ENCODE peak calls at places on chromosomes 11 and 22, in seven cellular contexts. One of them, this sample, is unnamed.

GRCh38 chr11:13891911-13892310 is 70.6 kb upstream of the SPON1 start:
- DNase-seq in HEK293T: no peak
- DNase-seq in NCI-H526 treated with DMSO at 0.1 percent for 48 hours: no peak
- DNase-seq in central memory CD4-positive, alpha-beta T cell: no peak
- DNase-seq in PC-9: no peak
- DNase-seq in fibroblast of the aortic adventitia: no peak
- DNase-seq in KBM-7: no peak
- DNase-seq in this sample: no peak

GRCh38 chr11:111694851-111695250 is 71.3 kb downstream of the PPP2R1B start:
- DNase-seq in KBM-7: no peak
- DNase-seq in fibroblast of the aortic adventitia: peak
- DNase-seq in PC-9: no peak
- DNase-seq in NCI-H526 treated with DMSO at 0.1 percent for 48 hours: no peak
- DNase-seq in central memory CD4-positive, alpha-beta T cell: no peak
- DNase-seq in HEK293T: peak
- DNase-seq in this sample: peak

GRCh38 chr22:41915035-41915782 is at the start of gene SHISA8:
- DNase-seq in central memory CD4-positive, alpha-beta T cell: peak
- DNase-seq in NCI-H526 treated with DMSO at 0.1 percent for 48 hours: no peak
- DNase-seq in PC-9: no peak
- DNase-seq in fibroblast of the aortic adventitia: no peak
- DNase-seq in HEK293T: peak
- DNase-seq in KBM-7: no peak
- DNase-seq in this sample: no peak

GRCh38 chr11:97979741-97980140 is 1041.0 kb upstream of the CNTN5 start:
- DNase-seq in PC-9: no peak
- DNase-seq in KBM-7: no peak
- DNase-seq in central memory CD4-positive, alpha-beta T cell: no peak
- DNase-seq in NCI-H526 treated with DMSO at 0.1 percent for 48 hours: no peak
- DNase-seq in HEK293T: no peak
- DNase-seq in fibroblast of the aortic adventitia: no peak
- DNase-seq in this sample: no peak

GRCh38 chr11:67119577-67120391 is 721 bp downstream of the KDM2A start:
- DNase-seq in HEK293T: peak
- DNase-seq in NCI-H526 treated with DMSO at 0.1 percent for 48 hours: peak
- DNase-seq in PC-9: no peak
- DNase-seq in KBM-7: peak
- DNase-seq in fibroblast of the aortic adventitia: no peak
- DNase-seq in central memory CD4-positive, alpha-beta T cell: peak
- DNase-seq in this sample: no peak

GRCh38 chr11:31769241-31769640 is 41.9 kb downstream of the PAX6 start:
- DNase-seq in KBM-7: no peak
- DNase-seq in NCI-H526 treated with DMSO at 0.1 percent for 48 hours: no peak
- DNase-seq in PC-9: no peak
- DNase-seq in fibroblast of the aortic adventitia: no peak
- DNase-seq in central memory CD4-positive, alpha-beta T cell: no peak
- DNase-seq in HEK293T: no peak
- DNase-seq in this sample: no peak

GRCh38 chr11:113447621-113448310 is 27.4 kb downstream of the DRD2 start:
- DNase-seq in PC-9: no peak
- DNase-seq in HEK293T: no peak
- DNase-seq in central memory CD4-positive, alpha-beta T cell: no peak
- DNase-seq in NCI-H526 treated with DMSO at 0.1 percent for 48 hours: no peak
- DNase-seq in KBM-7: no peak
- DNase-seq in fibroblast of the aortic adventitia: peak
- DNase-seq in this sample: no peak

GRCh38 chr22:26172389-26172990 is 3.2 kb downstream of the SEZ6L start:
- DNase-seq in KBM-7: peak
- DNase-seq in PC-9: no peak
- DNase-seq in NCI-H526 treated with DMSO at 0.1 percent for 48 hours: peak
- DNase-seq in HEK293T: peak
- DNase-seq in central memory CD4-positive, alpha-beta T cell: no peak
- DNase-seq in fibroblast of the aortic adventitia: peak
- DNase-seq in this sample: peak

GRCh38 chr11:32173435-32173834 is 82.6 kb downstream of the RCN1 start:
- DNase-seq in fibroblast of the aortic adventitia: peak
- DNase-seq in NCI-H526 treated with DMSO at 0.1 percent for 48 hours: peak
- DNase-seq in HEK293T: peak
- DNase-seq in PC-9: no peak
- DNase-seq in KBM-7: peak
- DNase-seq in central memory CD4-positive, alpha-beta T cell: no peak
- DNase-seq in this sample: peak

GRCh38 chr11:40099391-40100169 is 1359.9 kb downstream of the LRRC4C start:
- DNase-seq in PC-9: no peak
- DNase-seq in fibroblast of the aortic adventitia: no peak
- DNase-seq in central memory CD4-positive, alpha-beta T cell: no peak
- DNase-seq in NCI-H526 treated with DMSO at 0.1 percent for 48 hours: no peak
- DNase-seq in HEK293T: no peak
- DNase-seq in KBM-7: peak
- DNase-seq in this sample: peak